ENCODE peak calls at places on chromosomes 7 and 10, in six cellular contexts. E is AG10803, C is hepatocyte, R is choroid plexus epithelial cell, X is HCEC 1CT, B is fibroblast of pulmonary artery. Z is an unnamed sample.

GRCh38 chr7:105619590-105619989 is 38.3 kb upstream of the EFCAB10 start:
- DNase-seq in E (no peak), C (no peak), R (no peak), X (no peak), B (no peak), Z (no peak)

GRCh38 chr7:155524018-155524556 is 22.3 kb downstream of the CNPY1 start:
- DNase-seq in E (no peak), C (no peak), R (no peak), X (no peak), B (no peak), Z (no peak)

GRCh38 chr10:113179270-113179669 is 229.2 kb downstream of the TCF7L2 start:
- DNase-seq in E (peak), C (no peak), R (no peak), X (no peak), B (peak), Z (no peak)

GRCh38 chr10:4470231-4470840 is 355.7 kb upstream of the AKR1E2 start:
- DNase-seq in E (peak), C (no peak), R (peak), X (peak), B (peak), Z (no peak)

GRCh38 chr7:141366098-141366621 is 185.1 kb upstream of the AGK start:
- DNase-seq in E (no peak), C (no peak), R (peak), X (peak), B (no peak), Z (no peak)

GRCh38 chr7:45212606-45213005 is 55.0 kb downstream of the RAMP3 start:
- DNase-seq in E (no peak), C (no peak), R (no peak), X (no peak), B (no peak), Z (no peak)

GRCh38 chr7:97019710-97020109 is 4.9 kb downstream of the DLX5 start:
- DNase-seq in E (no peak), C (no peak), R (no peak), X (no peak), B (no peak), Z (no peak)

GRCh38 chr7:40701836-40702551 is 567.2 kb downstream of the SUGCT start:
- DNase-seq in E (no peak), C (no peak), R (no peak), X (no peak), B (no peak), Z (no peak)

GRCh38 chr10:787933-788651 is 98.6 kb upstream of the DIP2C start:
- DNase-seq in E (peak), C (no peak), R (peak), X (no peak), B (peak), Z (no peak)

GRCh38 chr7:77799078-77799964 is 748 bp downstream of the PHTF2 start:
- DNase-seq in E (peak), C (peak), R (peak), X (peak), B (peak), Z (peak)

GRCh38 chr7:1557006-1557405 is 1.0 kb upstream of the TMEM184A start:
- DNase-seq in E (no peak), C (no peak), R (no peak), X (no peak), B (no peak), Z (no peak)

GRCh38 chr7:6636741-6637543 is at the start of gene ZNF316:
- DNase-seq in E (peak), C (peak), R (peak), X (peak), B (peak), Z (peak)

GRCh38 chr7:131942287-131943150 is 386.1 kb upstream of the PODXL start:
- DNase-seq in E (no peak), C (no peak), R (no peak), X (no peak), B (no peak), Z (no peak)

GRCh38 chr7:15130666-15131541 is 228.4 kb upstream of the DGKB start:
- DNase-seq in E (peak), C (no peak), R (peak), X (peak), B (peak), Z (no peak)

GRCh38 chr10:50431791-50432190 is 180.5 kb upstream of the ASAH2 start:
- DNase-seq in E (peak), C (no peak), R (peak), X (no peak), B (no peak), Z (peak)

GRCh38 chr7:2821161-2821841 is 22.8 kb downstream of the GNA12 start:
- DNase-seq in E (peak), C (no peak), R (peak), X (peak), B (peak), Z (peak)

GRCh38 chr7:39510738-39511372 is 55.3 kb upstream of the YAE1 start:
- DNase-seq in E (no peak), C (no peak), R (peak), X (peak), B (no peak), Z (no peak)

GRCh38 chr10:127853868-127854768 is 38.6 kb downstream of the CLRN3 start:
- DNase-seq in E (peak), C (peak), R (peak), X (peak), B (peak), Z (peak)

GRCh38 chr10:58996866-58997265 is 179.6 kb upstream of the PHYHIPL start:
- DNase-seq in E (no peak), C (no peak), R (no peak), X (no peak), B (no peak), Z (no peak)

Z was measured in MG63.